ENCODE peak calls at places on chromosome 20, in nine cellular contexts. One of them, this sample, is unnamed.

GRCh38 chr20:7859371-7859802 is 80.9 kb downstream of the HAO1 start:
- DNase-seq in adipocyte: peak; percentile 82
- DNase-seq in endodermal cell: peak; percentile 52
- DNase-seq in colonic mucosa: no peak
- DNase-seq in SK-N-MC: peak; percentile 30
- DNase-seq in NT2/D1: peak; percentile 30
- DNase-seq in fibroblast of lung: peak; percentile 78
- DNase-seq in HepG2: peak; percentile 47
- DNase-seq in mesendoderm: peak; percentile 64
- DNase-seq in this sample: peak; percentile 84

GRCh38 chr20:25858495-25859425 is 162.1 kb upstream of the ZNF337 start:
- DNase-seq in adipocyte: no peak
- DNase-seq in endodermal cell: no peak
- DNase-seq in mesendoderm: no peak
- DNase-seq in HepG2: no peak
- DNase-seq in colonic mucosa: no peak
- DNase-seq in NT2/D1: no peak
- DNase-seq in fibroblast of lung: no peak
- DNase-seq in SK-N-MC: no peak
- DNase-seq in this sample: no peak

GRCh38 chr20:24153101-24154040 is 164.8 kb upstream of the GGTLC1 start:
- DNase-seq in mesendoderm: no peak
- DNase-seq in HepG2: no peak
- DNase-seq in fibroblast of lung: no peak
- DNase-seq in NT2/D1: no peak
- DNase-seq in endodermal cell: no peak
- DNase-seq in SK-N-MC: no peak
- DNase-seq in adipocyte: no peak
- DNase-seq in colonic mucosa: no peak
- DNase-seq in this sample: no peak

GRCh38 chr20:48697845-48698491 is 129.8 kb downstream of the PREX1 start:
- DNase-seq in endodermal cell: no peak
- DNase-seq in mesendoderm: no peak
- DNase-seq in HepG2: peak; percentile 87
- DNase-seq in colonic mucosa: peak; percentile 64
- DNase-seq in NT2/D1: no peak
- DNase-seq in adipocyte: peak; percentile 87
- DNase-seq in fibroblast of lung: peak; percentile 79
- DNase-seq in SK-N-MC: no peak
- DNase-seq in this sample: peak; percentile 84

GRCh38 chr20:64091762-64092161 is 7.6 kb upstream of the LKAAEAR1 start:
- DNase-seq in endodermal cell: peak; percentile 68
- DNase-seq in SK-N-MC: no peak
- DNase-seq in HepG2: no peak
- DNase-seq in colonic mucosa: no peak
- DNase-seq in fibroblast of lung: no peak
- DNase-seq in mesendoderm: no peak
- DNase-seq in adipocyte: no peak
- DNase-seq in NT2/D1: no peak
- DNase-seq in this sample: no peak

GRCh38 chr20:35952480-35953410 is 1.6 kb downstream of the SCAND1 start:
- DNase-seq in fibroblast of lung: peak; percentile 44
- DNase-seq in SK-N-MC: no peak
- DNase-seq in NT2/D1: no peak
- DNase-seq in endodermal cell: no peak
- DNase-seq in colonic mucosa: no peak
- DNase-seq in HepG2: peak; percentile 66
- DNase-seq in mesendoderm: peak; percentile 41
- DNase-seq in adipocyte: peak; percentile 37
- DNase-seq in this sample: peak; percentile 43

GRCh38 chr20:34388678-34389077 is 25.6 kb downstream of the ITCH start:
- DNase-seq in adipocyte: no peak
- DNase-seq in HepG2: no peak
- DNase-seq in endodermal cell: no peak
- DNase-seq in NT2/D1: no peak
- DNase-seq in SK-N-MC: no peak
- DNase-seq in fibroblast of lung: no peak
- DNase-seq in colonic mucosa: no peak
- DNase-seq in mesendoderm: no peak
- DNase-seq in this sample: no peak

GRCh38 chr20:263701-264100 is 6.2 kb downstream of the DEFB132 start:
- DNase-seq in colonic mucosa: no peak
- DNase-seq in HepG2: no peak
- DNase-seq in endodermal cell: no peak
- DNase-seq in SK-N-MC: no peak
- DNase-seq in mesendoderm: no peak
- DNase-seq in NT2/D1: no peak
- DNase-seq in fibroblast of lung: no peak
- DNase-seq in adipocyte: no peak
- DNase-seq in this sample: no peak

GRCh38 chr20:14312001-14312400 is 25.4 kb downstream of the FLRT3 start:
- DNase-seq in adipocyte: no peak
- DNase-seq in endodermal cell: peak; percentile 50
- DNase-seq in colonic mucosa: no peak
- DNase-seq in SK-N-MC: no peak
- DNase-seq in mesendoderm: peak; percentile 56
- DNase-seq in fibroblast of lung: no peak
- DNase-seq in NT2/D1: no peak
- DNase-seq in HepG2: no peak
- DNase-seq in this sample: peak; percentile 25

GRCh38 chr20:49989234-49990065 is 6.7 kb downstream of the SNAI1 start:
- DNase-seq in HepG2: no peak
- DNase-seq in SK-N-MC: peak; percentile 34
- DNase-seq in colonic mucosa: no peak
- DNase-seq in fibroblast of lung: peak; percentile 91
- DNase-seq in endodermal cell: peak; percentile 77
- DNase-seq in adipocyte: peak; percentile 75
- DNase-seq in NT2/D1: peak; percentile 71
- DNase-seq in mesendoderm: peak; percentile 92
- DNase-seq in this sample: no peak

GRCh38 chr20:49575551-49576060 is 7.7 kb upstream of the PTGIS start:
- DNase-seq in HepG2: no peak
- DNase-seq in colonic mucosa: no peak
- DNase-seq in fibroblast of lung: peak; percentile 56
- DNase-seq in endodermal cell: peak; percentile 58
- DNase-seq in adipocyte: peak; percentile 56
- DNase-seq in SK-N-MC: no peak
- DNase-seq in NT2/D1: peak; percentile 51
- DNase-seq in mesendoderm: no peak
- DNase-seq in this sample: peak; percentile 19

GRCh38 chr20:1266167-1266973 is at the start of gene SNPH:
- DNase-seq in mesendoderm: peak; percentile 69
- DNase-seq in NT2/D1: peak; percentile 47
- DNase-seq in fibroblast of lung: peak; percentile 83
- DNase-seq in adipocyte: peak; percentile 89
- DNase-seq in endodermal cell: peak; percentile 89
- DNase-seq in SK-N-MC: no peak
- DNase-seq in HepG2: no peak
- DNase-seq in colonic mucosa: peak; percentile 75
- DNase-seq in this sample: peak; percentile 84

GRCh38 chr20:17626217-17627007 is 55.6 kb downstream of the RRBP1 start:
- DNase-seq in colonic mucosa: no peak
- DNase-seq in fibroblast of lung: no peak
- DNase-seq in NT2/D1: no peak
- DNase-seq in endodermal cell: no peak
- DNase-seq in mesendoderm: no peak
- DNase-seq in adipocyte: no peak
- DNase-seq in SK-N-MC: no peak
- DNase-seq in HepG2: no peak
- DNase-seq in this sample: no peak

GRCh38 chr20:58665606-58666005 is 14.5 kb downstream of the STX16 start:
- DNase-seq in adipocyte: no peak
- DNase-seq in NT2/D1: no peak
- DNase-seq in colonic mucosa: no peak
- DNase-seq in endodermal cell: no peak
- DNase-seq in SK-N-MC: no peak
- DNase-seq in HepG2: no peak
- DNase-seq in fibroblast of lung: peak; percentile 66
- DNase-seq in mesendoderm: no peak
- DNase-seq in this sample: no peak

GRCh38 chr20:52031206-52031573 is 160.4 kb downstream of the ZFP64 start:
- DNase-seq in HepG2: no peak
- DNase-seq in endodermal cell: no peak
- DNase-seq in NT2/D1: no peak
- DNase-seq in SK-N-MC: no peak
- DNase-seq in mesendoderm: no peak
- DNase-seq in fibroblast of lung: peak; percentile 28
- DNase-seq in adipocyte: no peak
- DNase-seq in colonic mucosa: no peak
- DNase-seq in this sample: no peak

GRCh38 chr20:25083773-25084615 is 2.1 kb upstream of the VSX1 start:
- DNase-seq in mesendoderm: no peak
- DNase-seq in endodermal cell: peak; percentile 91
- DNase-seq in HepG2: no peak
- DNase-seq in colonic mucosa: no peak
- DNase-seq in fibroblast of lung: no peak
- DNase-seq in adipocyte: no peak
- DNase-seq in SK-N-MC: no peak
- DNase-seq in NT2/D1: no peak
- DNase-seq in this sample: no peak

GRCh38 chr20:62824476-62825287 is 7.8 kb downstream of the COL9A3 start:
- DNase-seq in SK-N-MC: no peak
- DNase-seq in NT2/D1: no peak
- DNase-seq in endodermal cell: peak; percentile 86
- DNase-seq in HepG2: peak; percentile 62
- DNase-seq in mesendoderm: peak; percentile 73
- DNase-seq in fibroblast of lung: peak; percentile 52
- DNase-seq in adipocyte: peak; percentile 38
- DNase-seq in colonic mucosa: peak; percentile 76
- DNase-seq in this sample: peak; percentile 42

GRCh38 chr20:48421547-48421946 is 406.3 kb downstream of the PREX1 start:
- DNase-seq in endodermal cell: no peak
- DNase-seq in NT2/D1: no peak
- DNase-seq in colonic mucosa: no peak
- DNase-seq in mesendoderm: no peak
- DNase-seq in SK-N-MC: no peak
- DNase-seq in adipocyte: no peak
- DNase-seq in HepG2: no peak
- DNase-seq in fibroblast of lung: no peak
- DNase-seq in this sample: peak; percentile 35

GRCh38 chr20:59137532-59137931 is 26.1 kb upstream of the ZNF831 start:
- DNase-seq in adipocyte: no peak
- DNase-seq in SK-N-MC: no peak
- DNase-seq in HepG2: no peak
- DNase-seq in NT2/D1: no peak
- DNase-seq in mesendoderm: no peak
- DNase-seq in colonic mucosa: peak; percentile 94
- DNase-seq in endodermal cell: no peak
- DNase-seq in fibroblast of lung: no peak
- DNase-seq in this sample: no peak

DNA sequence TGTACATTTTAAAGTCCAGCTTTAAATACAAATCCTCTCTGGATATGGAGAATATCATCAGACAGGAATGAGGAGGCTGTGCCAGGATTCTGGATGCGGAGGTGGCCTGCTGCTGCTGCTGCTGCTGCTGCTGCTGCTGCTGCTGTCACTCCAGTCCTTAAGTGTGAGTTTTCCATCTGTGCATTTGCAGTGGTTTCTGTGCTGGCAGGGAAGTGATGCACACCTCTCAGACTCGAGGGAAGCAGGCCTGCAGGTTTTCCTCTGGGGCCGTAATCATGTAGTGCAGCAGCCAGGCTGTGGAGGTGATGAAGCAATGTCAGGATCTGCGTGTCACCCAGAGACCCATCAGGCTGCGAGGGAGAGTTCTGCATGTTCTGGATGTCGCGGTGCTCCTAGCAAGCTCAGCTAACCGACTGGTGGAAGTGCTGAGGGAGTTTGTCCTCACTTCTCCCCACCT is 32.0 kb downstream of the CFAP61 start:
- DNase-seq in fibroblast of lung: no peak
- DNase-seq in adipocyte: no peak
- DNase-seq in colonic mucosa: no peak
- DNase-seq in NT2/D1: no peak
- DNase-seq in SK-N-MC: no peak
- DNase-seq in mesendoderm: no peak
- DNase-seq in HepG2: no peak
- DNase-seq in endodermal cell: no peak
- DNase-seq in this sample: no peak
- H3K9ac ChIP-seq in fibroblast of lung: no peak overlapping the region
- H3K9ac ChIP-seq in adipocyte: no peak overlapping the region
- H3K9ac ChIP-seq in colonic mucosa: no peak overlapping the region
- H3K9ac ChIP-seq in NT2/D1: no peak overlapping the region
- H3K9ac ChIP-seq in SK-N-MC: no peak overlapping the region
- H3K9ac ChIP-seq in mesendoderm: no peak overlapping the region
- H3K9ac ChIP-seq in HepG2: no peak overlapping the region
- H3K9ac ChIP-seq in endodermal cell: no peak overlapping the region
- H3K9ac ChIP-seq in this sample: no peak overlapping the region

DNA sequence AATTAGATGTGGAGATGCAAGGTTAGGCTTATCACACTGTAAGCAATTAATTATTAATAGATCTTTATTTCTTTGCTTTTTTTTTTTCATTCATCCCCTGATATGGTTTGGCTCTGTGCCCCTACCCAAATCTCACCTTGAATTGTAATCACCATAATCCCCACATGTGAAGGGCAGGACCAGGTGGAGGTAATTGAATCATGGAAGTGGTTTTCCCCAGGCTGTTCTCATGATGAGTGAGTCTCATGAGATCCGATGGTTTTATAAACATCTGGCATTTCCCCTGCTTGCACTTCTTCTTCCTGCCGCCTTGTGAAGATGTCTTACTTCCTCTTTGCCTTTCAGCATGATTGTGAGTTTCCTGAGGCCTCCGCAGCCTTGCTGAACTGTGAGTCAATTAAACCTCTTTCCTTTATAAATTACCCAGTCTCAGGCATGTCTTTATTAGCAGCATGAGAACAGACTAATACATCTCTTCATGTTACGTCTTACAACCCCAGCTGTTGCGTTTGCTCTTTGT is 333.8 kb downstream of the CDH26 start:
- DNase-seq in NT2/D1: no peak
- DNase-seq in fibroblast of lung: no peak
- DNase-seq in SK-N-MC: no peak
- DNase-seq in mesendoderm: no peak
- DNase-seq in adipocyte: no peak
- DNase-seq in colonic mucosa: no peak
- DNase-seq in HepG2: no peak
- DNase-seq in endodermal cell: no peak
- DNase-seq in this sample: no peak
- H3K9ac ChIP-seq in NT2/D1: no peak overlapping the region
- H3K9ac ChIP-seq in fibroblast of lung: no peak overlapping the region
- H3K9ac ChIP-seq in SK-N-MC: no peak overlapping the region
- H3K9ac ChIP-seq in mesendoderm: no peak overlapping the region
- H3K9ac ChIP-seq in adipocyte: no peak overlapping the region
- H3K9ac ChIP-seq in colonic mucosa: no peak overlapping the region
- H3K9ac ChIP-seq in HepG2: no peak overlapping the region
- H3K9ac ChIP-seq in endodermal cell: no peak overlapping the region
- H3K9ac ChIP-seq in this sample: no peak overlapping the region

GRCh38 chr20:51019598-51020592 is 3.0 kb downstream of the KCNG1 start:
- DNase-seq in colonic mucosa: no peak
- DNase-seq in endodermal cell: no peak
- DNase-seq in HepG2: no peak
- DNase-seq in fibroblast of lung: no peak
- DNase-seq in SK-N-MC: no peak
- DNase-seq in adipocyte: no peak
- DNase-seq in mesendoderm: no peak
- DNase-seq in NT2/D1: no peak
- DNase-seq in this sample: no peak
- H3K9ac ChIP-seq in colonic mucosa: no peak overlapping the region
- H3K9ac ChIP-seq in endodermal cell: peak overlapping the region; percentile 75
- H3K9ac ChIP-seq in HepG2: no peak overlapping the region
- H3K9ac ChIP-seq in fibroblast of lung: no peak overlapping the region
- H3K9ac ChIP-seq in SK-N-MC: no peak overlapping the region
- H3K9ac ChIP-seq in adipocyte: no peak overlapping the region
- H3K9ac ChIP-seq in mesendoderm: peak overlapping the region; percentile 50
- H3K9ac ChIP-seq in NT2/D1: peak overlapping the region; percentile 68
- H3K9ac ChIP-seq in this sample: no peak overlapping the region

GRCh38 chr20:5120189-5120484 is 379 bp upstream of the PCNA start:
- DNase-seq in adipocyte: no peak
- DNase-seq in colonic mucosa: no peak
- DNase-seq in mesendoderm: no peak
- DNase-seq in endodermal cell: no peak
- DNase-seq in SK-N-MC: no peak
- DNase-seq in HepG2: no peak
- DNase-seq in NT2/D1: no peak
- DNase-seq in fibroblast of lung: no peak
- DNase-seq in this sample: no peak
- H3K9ac ChIP-seq in adipocyte: peak overlapping the region; percentile 90
- H3K9ac ChIP-seq in colonic mucosa: peak overlapping the region; percentile 77
- H3K9ac ChIP-seq in mesendoderm: peak overlapping the region; percentile 89
- H3K9ac ChIP-seq in endodermal cell: peak overlapping the region; percentile 34
- H3K9ac ChIP-seq in SK-N-MC: peak overlapping the region; percentile 77
- H3K9ac ChIP-seq in HepG2: peak overlapping the region; percentile 85
- H3K9ac ChIP-seq in NT2/D1: peak overlapping the region; percentile 81
- H3K9ac ChIP-seq in fibroblast of lung: peak overlapping the region; percentile 56
- H3K9ac ChIP-seq in this sample: peak overlapping the region; percentile 92

This sample was measured in PC-3.